ENCODE peak calls at places on chromosomes 13 and 19, in eight cellular contexts. Q is breast epithelium, N is body of pancreas, E is lower leg skin, B is uterus, Y is NB4, I is Peyer's patch, J is prostate gland. C is an unnamed sample.
A peak's percentile ranks its signal among the peaks of the same experiment; 100 is the strongest.

GRCh38 chr13:78595819-78596700 is 7.3 kb downstream of the POU4F1 start:
- DNase-seq in N (peak; percentile 13), B (no peak), Y (peak; percentile 46), E (no peak), J (no peak), I (no peak), Q (no peak), C (no peak)

GRCh38 chr19:4717191-4717965 is 6.3 kb downstream of the DPP9 start:
- DNase-seq in E (no peak), B (no peak), I (no peak), Y (no peak), Q (no peak), N (no peak), J (no peak), C (peak; percentile 47)

GRCh38 chr19:32350492-32350891 is 5.1 kb downstream of the ZNF507 start:
- DNase-seq in E (no peak), Y (peak; percentile 24), B (no peak), J (no peak), N (no peak), I (no peak), Q (no peak), C (no peak)

GRCh38 chr19:40716031-40716654 is 543 bp downstream of the COQ8B start:
- DNase-seq in E (peak; percentile 76), B (peak; percentile 89), Y (no peak), Q (no peak), J (peak; percentile 46), N (peak; percentile 64), I (peak; percentile 58), C (no peak)

GRCh38 chr19:6472713-6473112 is 8.6 kb downstream of the CRB3 start:
- DNase-seq in Y (no peak), E (no peak), B (no peak), J (no peak), N (peak; percentile 66), I (no peak), Q (no peak), C (no peak)

GRCh38 chr19:40512473-40513344 is 45.9 kb downstream of the SPTBN4 start:
- DNase-seq in J (no peak), B (no peak), I (no peak), E (no peak), Y (no peak), N (no peak), Q (no peak), C (peak; percentile 30)

GRCh38 chr13:43232866-43233265 is 209.5 kb downstream of the DNAJC15 start:
- DNase-seq in E (no peak), N (peak; percentile 42), Y (no peak), J (no peak), Q (no peak), I (no peak), B (no peak), C (no peak)

GRCh38 chr13:67023088-67023893 is 206.8 kb downstream of the PCDH9 start:
- DNase-seq in Y (peak; percentile 4), N (no peak), E (no peak), I (no peak), B (no peak), J (no peak), Q (peak; percentile 69), C (peak; percentile 7)

GRCh38 chr13:42747399-42747873 is 33.9 kb upstream of the FAM216B start:
- DNase-seq in E (no peak), N (no peak), Q (no peak), B (no peak), I (peak; percentile 48), Y (no peak), J (peak; percentile 19), C (no peak)

GRCh38 chr19:39203372-39204341 is at the start of gene SYCN:
- DNase-seq in E (no peak), N (peak; percentile 89), Q (no peak), B (no peak), Y (no peak), I (no peak), J (no peak), C (no peak)

GRCh38 chr13:42373048-42373812 is 101.3 kb downstream of the AKAP11 start:
- DNase-seq in Y (no peak), Q (no peak), I (no peak), E (no peak), B (no peak), J (no peak), N (no peak), C (no peak)

GRCh38 chr13:112062619-112063308 is 4.2 kb upstream of the SOX1 start:
- DNase-seq in N (no peak), I (no peak), B (no peak), Q (no peak), E (no peak), Y (no peak), J (no peak), C (no peak)

GRCh38 chr19:14150041-14150769 is 13.8 kb upstream of the ASF1B start:
- DNase-seq in B (no peak), E (no peak), N (no peak), Y (no peak), J (no peak), Q (no peak), I (no peak), C (no peak)

GRCh38 chr19:40420766-40421467 is 4.9 kb downstream of the SERTAD1 start:
- DNase-seq in I (peak; percentile 95), E (peak; percentile 92), J (peak; percentile 93), B (peak; percentile 94), N (peak; percentile 96), Y (peak; percentile 77), Q (peak; percentile 94), C (peak; percentile 97)

GRCh38 chr19:47032171-47032811 is 12.7 kb downstream of the NPAS1 start:
- DNase-seq in I (peak; percentile 84), Q (no peak), B (no peak), Y (peak; percentile 73), E (no peak), N (peak; percentile 72), J (peak; percentile 32), C (peak; percentile 58)

GRCh38 chr19:47037766-47038165 is 10.7 kb downstream of the TMEM160 start:
- DNase-seq in Q (no peak), E (no peak), B (no peak), N (no peak), I (no peak), Y (no peak), J (no peak), C (no peak)

GRCh38 chr19:47035127-47035494 is 13.3 kb downstream of the TMEM160 start:
- DNase-seq in E (no peak), I (peak; percentile 57), N (no peak), B (no peak), J (no peak), Y (peak; percentile 98), Q (no peak), C (no peak)

GRCh38 chr19:47036233-47036651 is 12.2 kb downstream of the TMEM160 start:
- DNase-seq in N (peak; percentile 41), Q (no peak), I (peak; percentile 58), Y (peak; percentile 93), B (no peak), E (no peak), J (no peak), C (peak; percentile 8)

DNA sequence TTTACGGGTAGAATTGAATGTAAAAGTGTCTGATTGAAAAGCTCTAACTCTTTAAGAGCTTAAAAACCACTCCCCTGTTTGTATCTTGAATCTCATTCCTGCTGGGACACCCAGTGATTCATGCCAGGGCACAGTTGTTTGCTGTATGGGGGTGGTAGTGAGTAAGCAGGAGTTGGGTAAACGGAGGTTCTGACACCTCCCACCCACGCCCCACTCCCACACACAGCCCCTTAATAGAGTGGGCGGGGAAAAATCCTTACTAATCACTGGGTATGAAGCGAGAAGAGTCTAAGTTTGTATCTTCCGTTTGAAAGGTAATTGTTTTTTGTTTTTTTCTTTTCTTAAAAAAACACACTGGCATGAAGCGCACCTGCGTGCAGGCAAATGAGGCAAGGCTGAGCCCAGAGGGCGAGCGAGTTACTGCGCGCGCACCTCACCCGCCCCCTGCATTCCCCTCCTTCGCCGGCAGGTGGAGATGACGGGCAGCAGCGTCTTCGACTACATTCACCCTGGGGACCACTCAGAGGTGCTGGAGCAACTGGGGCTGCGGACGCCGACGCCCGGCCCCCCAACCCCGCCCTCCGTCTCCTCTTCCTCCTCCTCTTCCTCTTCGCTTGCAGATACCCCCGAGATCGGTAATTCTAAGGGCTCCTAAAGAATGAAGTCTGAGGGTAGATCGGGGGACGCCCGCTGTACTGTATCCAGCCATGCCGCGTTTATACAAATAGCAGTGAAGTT is 12.8 kb downstream of the TMEM160 start:
- DNase-seq in Q (peak; percentile 85), B (peak; percentile 83), J (peak; percentile 85), I (peak; percentile 96), N (peak; percentile 86), Y (peak; percentile 100), E (peak; percentile 83), C (peak; percentile 83)
- TF ChIP-seq POLR2A in Q (no peak), B (no peak), J (peak; percentile 41), I (no peak), N (peak; percentile 47), Y (peak; percentile 79), E (no peak), C (peak; percentile 15)

GRCh38 chr19:58217069-58217481 is 11.6 kb upstream of the ZNF544 start:
- DNase-seq in Q (no peak), N (no peak), Y (no peak), E (no peak), I (no peak), B (no peak), J (no peak), C (no peak)
- TF ChIP-seq POLR2A in Q (no peak), N (no peak), Y (no peak), E (no peak), I (no peak), B (no peak), J (no peak), C (no peak)

DNA sequence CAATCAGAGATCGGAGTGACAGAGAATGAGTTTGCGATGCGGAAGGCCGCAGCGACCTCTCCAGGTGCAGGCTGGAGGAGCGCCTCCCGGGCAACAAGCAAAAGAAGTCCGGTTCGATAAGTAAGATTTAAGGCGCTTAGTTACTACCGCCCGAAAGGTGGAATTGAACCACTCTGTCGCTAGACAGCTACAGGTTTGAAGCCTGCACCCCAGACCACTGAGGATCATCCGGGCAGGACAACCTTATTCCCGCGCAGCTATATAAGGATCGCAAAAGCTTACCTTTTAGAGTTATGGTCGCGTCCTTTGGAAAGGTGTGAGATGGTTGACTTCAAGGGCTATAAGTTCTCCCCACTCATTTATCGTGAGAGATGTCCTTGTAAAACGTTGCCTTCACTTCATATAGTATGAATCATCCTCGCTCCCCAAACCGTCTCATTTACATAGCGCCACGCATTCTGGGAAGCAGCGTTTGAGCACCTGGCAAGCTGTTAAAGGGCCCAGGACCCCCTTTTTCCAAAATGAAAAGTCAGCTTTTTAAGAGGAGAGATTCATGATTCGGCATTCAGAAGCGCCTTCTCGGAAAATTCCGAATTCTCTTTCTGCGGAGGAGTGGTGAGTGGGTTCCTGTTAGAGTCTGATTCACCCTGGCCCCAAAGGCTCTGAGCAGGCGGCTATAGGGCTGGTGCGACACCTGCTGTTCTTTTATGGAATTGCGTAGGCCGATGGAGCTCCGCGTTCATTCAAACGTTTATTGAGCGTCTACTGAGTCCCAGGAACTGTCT is 10.8 kb downstream of the FOSB start:
- DNase-seq in J (peak; percentile 87), B (peak; percentile 84), Q (peak; percentile 86), Y (peak; percentile 89), N (peak; percentile 92), I (peak; percentile 94), E (peak; percentile 82), C (peak; percentile 86)
- TF ChIP-seq POLR2A in J (no peak), B (no peak), Q (no peak), Y (no peak), N (peak; percentile 70), I (peak; percentile 42), E (no peak), C (no peak)

DNA sequence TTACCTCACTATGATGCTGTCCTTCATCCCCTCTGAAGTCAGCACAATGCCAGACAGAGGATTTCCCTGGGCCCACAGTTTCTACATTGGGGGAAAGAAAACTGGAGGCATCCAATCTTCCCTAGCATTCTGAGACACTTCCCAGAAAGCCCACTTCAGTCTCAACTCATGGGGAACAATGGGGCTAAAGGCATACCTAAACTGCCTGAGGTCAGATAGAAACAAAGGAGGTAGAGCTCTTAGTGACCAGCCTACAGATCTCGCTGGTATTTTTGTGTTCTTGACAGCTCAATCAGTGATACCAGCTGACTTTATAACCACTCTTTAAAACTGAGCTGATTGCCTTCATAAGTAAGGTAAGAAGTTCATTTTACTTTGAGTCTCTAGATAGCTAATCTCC is 881.0 kb upstream of the GPC6 start:
- DNase-seq in Y (no peak), Q (no peak), I (no peak), N (no peak), E (no peak), J (no peak), B (no peak), C (no peak)
- TF ChIP-seq POLR2A in Y (no peak), Q (no peak), I (no peak), N (no peak), E (no peak), J (no peak), B (no peak), C (no peak)

C was measured in thyroid gland.